ENCODE peak calls at places on chromosomes 5 and 9, in four cellular contexts. N is NCI-H1694, A is upper lobe of right lung, T is H9. Z is an unnamed sample.

GRCh38 chr9:114307323-114308250 is 15.3 kb upstream of the ORM1 start:
- DNase-seq in N (no peak), A (peak), T (no peak), Z (no peak)

GRCh38 chr9:108869092-108869725 is 7.1 kb downstream of the ACTL7A start:
- DNase-seq in N (no peak), A (no peak), T (no peak), Z (peak)

GRCh38 chr9:105713939-105714331 is 19.6 kb downstream of the TMEM38B start:
- DNase-seq in T (no peak), N (no peak), A (no peak), Z (no peak)

GRCh38 chr5:60463179-60463868 is 236.6 kb downstream of the DEPDC1B start:
- DNase-seq in T (no peak), A (no peak), N (no peak), Z (no peak)

GRCh38 chr9:114086009-114086408 is 7.9 kb upstream of the AMBP start:
- DNase-seq in T (no peak), A (no peak), N (no peak), Z (peak)

GRCh38 chr9:35716236-35716635 is 15.8 kb downstream of the TLN1 start:
- DNase-seq in A (no peak), N (no peak), T (no peak), Z (no peak)

GRCh38 chr9:116661037-116661954 is 25.8 kb upstream of the TRIM32 start:
- DNase-seq in N (peak), A (no peak), T (peak), Z (no peak)

GRCh38 chr5:108940500-108940899 is 192.8 kb downstream of the FER start:
- DNase-seq in T (no peak), N (no peak), A (no peak), Z (no peak)

GRCh38 chr9:124285903-124286291 is 28.1 kb downstream of the NEK6 start:
- DNase-seq in N (no peak), A (peak), T (no peak), Z (peak)

GRCh38 chr9:6598249-6598725 is 47.2 kb downstream of the GLDC start:
- DNase-seq in A (no peak), T (no peak), N (no peak), Z (no peak)

GRCh38 chr9:36796671-36797419 is 224.2 kb downstream of the MELK start:
- DNase-seq in N (no peak), A (no peak), T (no peak), Z (no peak)

GRCh38 chr9:84856181-84856632 is 186.7 kb downstream of the NTRK2 start:
- DNase-seq in N (no peak), T (no peak), A (no peak), Z (no peak)

GRCh38 chr9:105206821-105207699 is 37.4 kb upstream of the SLC44A1 start:
- DNase-seq in N (no peak), T (no peak), A (no peak), Z (no peak)

GRCh38 chr5:55604611-55605067 is 69.9 kb upstream of the PLPP1 start:
- DNase-seq in A (no peak), N (no peak), T (no peak), Z (no peak)

GRCh38 chr9:74742792-74743389 is 144.8 kb downstream of the TRPM6 start:
- DNase-seq in N (no peak), T (peak), A (no peak), Z (no peak)

GRCh38 chr9:77020438-77021264 is 1.2 kb downstream of the FOXB2 start:
- DNase-seq in A (no peak), T (peak), N (no peak), Z (no peak)